ENCODE peak calls at places on chromosomes 13 and 19, in nine cellular contexts. One of them, this sample, is unnamed.

GRCh38 chr19:46404039-46404883 is 9.1 kb downstream of the CCDC8 start:
- DNase-seq in tibial artery: peak
- DNase-seq in neuronal stem cell: no peak
- DNase-seq in transverse colon: peak
- DNase-seq in brain microvascular endothelial cell: no peak
- DNase-seq in fibroblast of lung: peak
- DNase-seq in left lung: no peak
- DNase-seq in tibial nerve: no peak
- DNase-seq in Peyer's patch: no peak
- DNase-seq in this sample: peak

GRCh38 chr13:23715762-23716235 is 145.6 kb downstream of the TNFRSF19 start:
- DNase-seq in neuronal stem cell: no peak
- DNase-seq in fibroblast of lung: no peak
- DNase-seq in brain microvascular endothelial cell: no peak
- DNase-seq in tibial nerve: no peak
- DNase-seq in Peyer's patch: no peak
- DNase-seq in transverse colon: no peak
- DNase-seq in left lung: no peak
- DNase-seq in tibial artery: no peak
- DNase-seq in this sample: no peak

GRCh38 chr13:44015133-44015532 is 135.4 kb downstream of the LACC1 start:
- DNase-seq in left lung: no peak
- DNase-seq in tibial artery: no peak
- DNase-seq in transverse colon: no peak
- DNase-seq in neuronal stem cell: no peak
- DNase-seq in tibial nerve: no peak
- DNase-seq in fibroblast of lung: no peak
- DNase-seq in Peyer's patch: no peak
- DNase-seq in brain microvascular endothelial cell: no peak
- DNase-seq in this sample: no peak

GRCh38 chr19:29678484-29679106 is 13.3 kb downstream of the PLEKHF1 start:
- DNase-seq in neuronal stem cell: no peak
- DNase-seq in brain microvascular endothelial cell: no peak
- DNase-seq in tibial nerve: peak
- DNase-seq in left lung: peak
- DNase-seq in fibroblast of lung: no peak
- DNase-seq in tibial artery: peak
- DNase-seq in Peyer's patch: no peak
- DNase-seq in transverse colon: peak
- DNase-seq in this sample: peak

GRCh38 chr19:54551293-54551692 is 22.3 kb upstream of the LILRA2 start:
- DNase-seq in fibroblast of lung: no peak
- DNase-seq in transverse colon: no peak
- DNase-seq in tibial artery: no peak
- DNase-seq in neuronal stem cell: no peak
- DNase-seq in Peyer's patch: no peak
- DNase-seq in left lung: no peak
- DNase-seq in brain microvascular endothelial cell: no peak
- DNase-seq in tibial nerve: no peak
- DNase-seq in this sample: no peak

GRCh38 chr13:99208845-99209527 is 8.3 kb downstream of the UBAC2 start:
- DNase-seq in transverse colon: no peak
- DNase-seq in left lung: no peak
- DNase-seq in Peyer's patch: no peak
- DNase-seq in brain microvascular endothelial cell: no peak
- DNase-seq in fibroblast of lung: no peak
- DNase-seq in neuronal stem cell: no peak
- DNase-seq in tibial nerve: no peak
- DNase-seq in tibial artery: no peak
- DNase-seq in this sample: peak

GRCh38 chr13:105196052-105196451 is 1339.4 kb downstream of the EFNB2 start:
- DNase-seq in Peyer's patch: no peak
- DNase-seq in transverse colon: no peak
- DNase-seq in neuronal stem cell: no peak
- DNase-seq in tibial nerve: no peak
- DNase-seq in fibroblast of lung: peak
- DNase-seq in brain microvascular endothelial cell: peak
- DNase-seq in left lung: no peak
- DNase-seq in tibial artery: no peak
- DNase-seq in this sample: no peak

GRCh38 chr19:18292810-18293641 is 11.6 kb upstream of the JUND start:
- DNase-seq in left lung: peak
- DNase-seq in tibial artery: peak
- DNase-seq in brain microvascular endothelial cell: peak
- DNase-seq in transverse colon: peak
- DNase-seq in Peyer's patch: peak
- DNase-seq in tibial nerve: peak
- DNase-seq in fibroblast of lung: peak
- DNase-seq in neuronal stem cell: peak
- DNase-seq in this sample: peak

GRCh38 chr13:43230989-43231388 is 207.6 kb downstream of the DNAJC15 start:
- DNase-seq in tibial nerve: no peak
- DNase-seq in Peyer's patch: no peak
- DNase-seq in left lung: no peak
- DNase-seq in transverse colon: no peak
- DNase-seq in neuronal stem cell: no peak
- DNase-seq in fibroblast of lung: no peak
- DNase-seq in brain microvascular endothelial cell: no peak
- DNase-seq in tibial artery: no peak
- DNase-seq in this sample: no peak

GRCh38 chr19:13154241-13154778 is 4.1 kb downstream of the IER2 start:
- DNase-seq in brain microvascular endothelial cell: peak
- DNase-seq in fibroblast of lung: peak
- DNase-seq in left lung: peak
- DNase-seq in neuronal stem cell: peak
- DNase-seq in Peyer's patch: peak
- DNase-seq in tibial nerve: peak
- DNase-seq in tibial artery: peak
- DNase-seq in transverse colon: peak
- DNase-seq in this sample: peak

GRCh38 chr19:1520203-1520780 is 3.6 kb upstream of the PLK5 start:
- DNase-seq in Peyer's patch: no peak
- DNase-seq in transverse colon: no peak
- DNase-seq in tibial nerve: no peak
- DNase-seq in tibial artery: no peak
- DNase-seq in brain microvascular endothelial cell: no peak
- DNase-seq in neuronal stem cell: no peak
- DNase-seq in left lung: no peak
- DNase-seq in fibroblast of lung: no peak
- DNase-seq in this sample: no peak

GRCh38 chr13:51862965-51863364 is 1.2 kb downstream of the CCDC70 start:
- DNase-seq in left lung: no peak
- DNase-seq in Peyer's patch: no peak
- DNase-seq in fibroblast of lung: no peak
- DNase-seq in tibial nerve: no peak
- DNase-seq in tibial artery: no peak
- DNase-seq in transverse colon: no peak
- DNase-seq in neuronal stem cell: no peak
- DNase-seq in brain microvascular endothelial cell: no peak
- DNase-seq in this sample: no peak

GRCh38 chr13:27919934-27920676 is at the start of gene PDX1:
- DNase-seq in neuronal stem cell: peak
- DNase-seq in tibial artery: no peak
- DNase-seq in brain microvascular endothelial cell: no peak
- DNase-seq in Peyer's patch: no peak
- DNase-seq in tibial nerve: no peak
- DNase-seq in fibroblast of lung: no peak
- DNase-seq in transverse colon: peak
- DNase-seq in left lung: no peak
- DNase-seq in this sample: no peak

GRCh38 chr13:82993417-82993816 is 888.9 kb downstream of the SLITRK1 start:
- DNase-seq in Peyer's patch: no peak
- DNase-seq in fibroblast of lung: no peak
- DNase-seq in left lung: no peak
- DNase-seq in brain microvascular endothelial cell: no peak
- DNase-seq in neuronal stem cell: no peak
- DNase-seq in tibial artery: no peak
- DNase-seq in tibial nerve: no peak
- DNase-seq in transverse colon: no peak
- DNase-seq in this sample: no peak

DNA sequence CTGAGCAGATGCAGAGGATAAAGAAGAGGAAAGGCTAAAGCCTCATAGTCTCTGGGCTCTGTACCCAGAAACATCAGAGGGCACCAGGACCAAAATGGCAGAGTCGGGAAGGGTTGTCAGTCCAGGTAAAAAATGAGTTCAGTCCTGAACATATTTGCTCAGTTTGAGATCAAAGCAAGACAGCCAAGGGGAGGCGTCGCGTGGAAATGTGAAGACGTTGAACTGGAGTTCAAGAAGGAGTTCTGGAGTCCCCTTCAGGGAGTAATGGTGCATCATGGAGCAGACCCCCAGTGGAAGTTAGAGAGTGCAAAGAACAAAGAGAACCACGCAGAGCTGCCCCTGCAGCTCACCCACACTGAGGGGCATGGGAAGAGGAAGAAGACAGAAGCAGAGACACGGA is 4.8 kb downstream of the COL4A1 start:
- DNase-seq in Peyer's patch: no peak
- DNase-seq in left lung: no peak
- DNase-seq in neuronal stem cell: no peak
- DNase-seq in brain microvascular endothelial cell: no peak
- DNase-seq in fibroblast of lung: no peak
- DNase-seq in tibial artery: no peak
- DNase-seq in tibial nerve: no peak
- DNase-seq in transverse colon: no peak
- DNase-seq in this sample: peak
- H3K27ac ChIP-seq in Peyer's patch: peak
- H3K27ac ChIP-seq in left lung: peak
- H3K27ac ChIP-seq in neuronal stem cell: no peak
- H3K27ac ChIP-seq in brain microvascular endothelial cell: peak
- H3K27ac ChIP-seq in fibroblast of lung: peak
- H3K27ac ChIP-seq in tibial artery: peak
- H3K27ac ChIP-seq in tibial nerve: peak
- H3K27ac ChIP-seq in transverse colon: peak
- H3K27ac ChIP-seq in this sample: peak

GRCh38 chr19:38639679-38640078 is 7.8 kb upstream of the ACTN4 start:
- DNase-seq in Peyer's patch: no peak
- DNase-seq in transverse colon: no peak
- DNase-seq in left lung: no peak
- DNase-seq in brain microvascular endothelial cell: no peak
- DNase-seq in tibial nerve: no peak
- DNase-seq in tibial artery: no peak
- DNase-seq in fibroblast of lung: no peak
- DNase-seq in neuronal stem cell: no peak
- DNase-seq in this sample: no peak
- H3K4me3 ChIP-seq in Peyer's patch: no peak
- H3K4me3 ChIP-seq in transverse colon: no peak
- H3K4me3 ChIP-seq in left lung: no peak
- H3K4me3 ChIP-seq in brain microvascular endothelial cell: no peak
- H3K4me3 ChIP-seq in tibial nerve: no peak
- H3K4me3 ChIP-seq in tibial artery: no peak
- H3K4me3 ChIP-seq in fibroblast of lung: no peak
- H3K4me3 ChIP-seq in neuronal stem cell: no peak
- H3K4me3 ChIP-seq in this sample: no peak

DNA sequence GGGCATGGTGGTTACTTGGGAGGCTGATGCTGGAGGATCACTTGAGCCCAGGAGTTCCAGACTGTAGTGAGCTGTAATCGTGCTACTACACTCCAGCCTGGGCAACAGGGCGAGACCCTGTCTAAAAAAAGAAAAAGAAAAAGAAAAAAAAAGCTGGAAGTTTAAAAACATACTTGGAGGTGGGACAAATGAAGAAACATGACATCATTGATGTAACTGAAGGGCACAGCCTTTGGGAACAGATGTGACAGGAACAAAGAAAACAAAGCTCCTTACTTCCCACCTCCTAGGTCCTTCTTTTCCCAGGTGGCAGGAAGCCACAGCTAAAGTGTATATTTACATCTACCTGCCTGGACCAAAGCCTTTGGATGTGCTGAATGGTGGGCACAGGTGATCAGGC is 1.9 kb downstream of the PEX11G start:
- DNase-seq in left lung: no peak
- DNase-seq in fibroblast of lung: no peak
- DNase-seq in transverse colon: no peak
- DNase-seq in neuronal stem cell: no peak
- DNase-seq in tibial artery: no peak
- DNase-seq in brain microvascular endothelial cell: no peak
- DNase-seq in tibial nerve: no peak
- DNase-seq in Peyer's patch: no peak
- DNase-seq in this sample: no peak
- H3K27ac ChIP-seq in left lung: no peak
- H3K27ac ChIP-seq in fibroblast of lung: no peak
- H3K27ac ChIP-seq in transverse colon: no peak
- H3K27ac ChIP-seq in neuronal stem cell: no peak
- H3K27ac ChIP-seq in tibial artery: no peak
- H3K27ac ChIP-seq in brain microvascular endothelial cell: no peak
- H3K27ac ChIP-seq in tibial nerve: no peak
- H3K27ac ChIP-seq in Peyer's patch: no peak
- H3K27ac ChIP-seq in this sample: no peak

GRCh38 chr19:42095814-42096230 is 19.9 kb downstream of the ZNF574 start:
- DNase-seq in left lung: no peak
- DNase-seq in neuronal stem cell: peak
- DNase-seq in tibial artery: no peak
- DNase-seq in Peyer's patch: no peak
- DNase-seq in fibroblast of lung: no peak
- DNase-seq in transverse colon: no peak
- DNase-seq in brain microvascular endothelial cell: no peak
- DNase-seq in tibial nerve: no peak
- DNase-seq in this sample: no peak
- H3K4me3 ChIP-seq in left lung: no peak
- H3K4me3 ChIP-seq in neuronal stem cell: no peak
- H3K4me3 ChIP-seq in tibial artery: no peak
- H3K4me3 ChIP-seq in Peyer's patch: no peak
- H3K4me3 ChIP-seq in fibroblast of lung: no peak
- H3K4me3 ChIP-seq in transverse colon: peak
- H3K4me3 ChIP-seq in brain microvascular endothelial cell: no peak
- H3K4me3 ChIP-seq in tibial nerve: no peak
- H3K4me3 ChIP-seq in this sample: no peak

GRCh38 chr13:49498211-49498610 is 2.5 kb downstream of the PHF11 start:
- DNase-seq in tibial artery: no peak
- DNase-seq in neuronal stem cell: no peak
- DNase-seq in brain microvascular endothelial cell: no peak
- DNase-seq in tibial nerve: no peak
- DNase-seq in left lung: no peak
- DNase-seq in transverse colon: no peak
- DNase-seq in Peyer's patch: no peak
- DNase-seq in fibroblast of lung: no peak
- DNase-seq in this sample: no peak

GRCh38 chr13:49499889-49500660 is 4.3 kb downstream of the PHF11 start:
- DNase-seq in neuronal stem cell: no peak
- DNase-seq in left lung: no peak
- DNase-seq in transverse colon: no peak
- DNase-seq in tibial artery: no peak
- DNase-seq in brain microvascular endothelial cell: peak
- DNase-seq in Peyer's patch: no peak
- DNase-seq in fibroblast of lung: peak
- DNase-seq in tibial nerve: no peak
- DNase-seq in this sample: no peak

GRCh38 chr13:49497272-49497671 is 1.5 kb downstream of the PHF11 start:
- DNase-seq in fibroblast of lung: no peak
- DNase-seq in Peyer's patch: no peak
- DNase-seq in brain microvascular endothelial cell: no peak
- DNase-seq in transverse colon: no peak
- DNase-seq in left lung: no peak
- DNase-seq in tibial artery: no peak
- DNase-seq in tibial nerve: no peak
- DNase-seq in neuronal stem cell: no peak
- DNase-seq in this sample: no peak

GRCh38 chr13:49495783-49496762 is at the start of gene PHF11:
- DNase-seq in left lung: peak
- DNase-seq in tibial artery: peak
- DNase-seq in Peyer's patch: peak
- DNase-seq in brain microvascular endothelial cell: peak
- DNase-seq in fibroblast of lung: peak
- DNase-seq in tibial nerve: peak
- DNase-seq in transverse colon: peak
- DNase-seq in neuronal stem cell: peak
- DNase-seq in this sample: peak

GRCh38 chr13:49494645-49495044 is 1.1 kb upstream of the PHF11 start:
- DNase-seq in Peyer's patch: no peak
- DNase-seq in brain microvascular endothelial cell: no peak
- DNase-seq in tibial artery: no peak
- DNase-seq in neuronal stem cell: no peak
- DNase-seq in tibial nerve: no peak
- DNase-seq in left lung: no peak
- DNase-seq in transverse colon: no peak
- DNase-seq in fibroblast of lung: no peak
- DNase-seq in this sample: no peak
- H3K27ac ChIP-seq in Peyer's patch: peak
- H3K27ac ChIP-seq in brain microvascular endothelial cell: no peak
- H3K27ac ChIP-seq in tibial artery: peak
- H3K27ac ChIP-seq in neuronal stem cell: no peak
- H3K27ac ChIP-seq in tibial nerve: peak
- H3K27ac ChIP-seq in left lung: peak
- H3K27ac ChIP-seq in transverse colon: peak
- H3K27ac ChIP-seq in fibroblast of lung: no peak
- H3K27ac ChIP-seq in this sample: peak

This sample was measured in right atrium auricular region.